ENCODE peak calls at places on chromosome 20, in six cellular contexts. J, C, E, U, X and A are unnamed samples.

GRCh38 chr20:12535770-12536169 is 473.0 kb upstream of the SPTLC3 start:
- DNase-seq in J (no peak), C (no peak), E (no peak), U (no peak), X (no peak), A (no peak)

GRCh38 chr20:49984426-49985153 is 1.8 kb downstream of the SNAI1 start:
- DNase-seq in J (no peak), C (no peak), E (no peak), U (peak), X (no peak), A (no peak)

GRCh38 chr20:48292806-48293205 is 507.5 kb upstream of the SULF2 start:
- DNase-seq in J (no peak), C (no peak), E (no peak), U (no peak), X (no peak), A (no peak)

GRCh38 chr20:42097741-42098140 is 479.6 kb upstream of the CHD6 start:
- DNase-seq in J (no peak), C (no peak), E (no peak), U (no peak), X (no peak), A (no peak)

GRCh38 chr20:6381887-6382286 is 259.1 kb upstream of the FERMT1 start:
- DNase-seq in J (no peak), C (no peak), E (no peak), U (no peak), X (peak), A (no peak)

GRCh38 chr20:49630396-49630951 is 62.5 kb upstream of the PTGIS start:
- DNase-seq in J (no peak), C (no peak), E (no peak), U (no peak), X (no peak), A (peak)

GRCh38 chr20:58691405-58691772 is 1.2 kb upstream of the NPEPL1 start:
- DNase-seq in J (no peak), C (no peak), E (no peak), U (no peak), X (no peak), A (no peak)

GRCh38 chr20:2385026-2385425 is 4.3 kb downstream of the TGM6 start:
- DNase-seq in J (no peak), C (no peak), E (no peak), U (no peak), X (no peak), A (no peak)

GRCh38 chr20:5215592-5216304 is 88.9 kb downstream of the CDS2 start:
- DNase-seq in J (no peak), C (no peak), E (no peak), U (no peak), X (no peak), A (no peak)

GRCh38 chr20:3160418-3160817 is 753 bp upstream of the FASTKD5 start:
- DNase-seq in J (no peak), C (no peak), E (no peak), U (no peak), X (no peak), A (no peak)

GRCh38 chr20:1983311-1983710 is 10.5 kb downstream of the PDYN start:
- DNase-seq in J (no peak), C (no peak), E (no peak), U (no peak), X (no peak), A (no peak)

GRCh38 chr20:25285091-25285647 is 37.3 kb downstream of the PYGB start:
- DNase-seq in J (peak), C (no peak), E (peak), U (no peak), X (no peak), A (no peak)

GRCh38 chr20:46359233-46359751 is 47.1 kb downstream of the ELMO2 start:
- DNase-seq in J (no peak), C (no peak), E (peak), U (no peak), X (no peak), A (peak)

GRCh38 chr20:51532577-51533191 is 9.8 kb downstream of the NFATC2 start:
- DNase-seq in J (peak), C (no peak), E (no peak), U (peak), X (no peak), A (no peak)

GRCh38 chr20:15544727-15545126 is 1028.5 kb downstream of the KIF16B start:
- DNase-seq in J (no peak), C (no peak), E (no peak), U (no peak), X (no peak), A (no peak)

GRCh38 chr20:54340667-54341081 is 132.8 kb downstream of the PFDN4 start:
- DNase-seq in J (no peak), C (no peak), E (no peak), U (no peak), X (no peak), A (no peak)

GRCh38 chr20:11056414-11056813 is 382.6 kb upstream of the JAG1 start:
- DNase-seq in J (no peak), C (no peak), E (no peak), U (no peak), X (no peak), A (no peak)

GRCh38 chr20:4299773-4300172 is 284.4 kb upstream of the RNF24 start:
- DNase-seq in J (no peak), C (no peak), E (no peak), U (no peak), X (no peak), A (no peak)

GRCh38 chr20:51412991-51413471 is 129.5 kb downstream of the NFATC2 start:
- DNase-seq in J (no peak), C (no peak), E (peak), U (no peak), X (peak), A (no peak)

GRCh38 chr20:59771506-59772372 is 161.7 kb downstream of the SYCP2 start:
- DNase-seq in J (no peak), C (no peak), E (peak), U (no peak), X (no peak), A (no peak)

GRCh38 chr20:1555952-1556351 is 1.6 kb downstream of the SIRPD start:
- DNase-seq in J (no peak), C (no peak), E (no peak), U (no peak), X (no peak), A (no peak)

GRCh38 chr20:43691928-43692524 is 25.1 kb downstream of the MYBL2 start:
- DNase-seq in J (no peak), C (peak), E (peak), U (peak), X (peak), A (peak)

GRCh38 chr20:9354579-9354978 is 159.8 kb upstream of the LAMP5 start:
- DNase-seq in J (no peak), C (no peak), E (no peak), U (no peak), X (no peak), A (no peak)

GRCh38 chr20:14986656-14987055 is 649.2 kb upstream of the FLRT3 start:
- DNase-seq in J (no peak), C (no peak), E (no peak), U (no peak), X (no peak), A (no peak)

GRCh38 chr20:5945963-5946362 is 4.4 kb downstream of the TRMT6 start:
- DNase-seq in J (no peak), C (no peak), E (no peak), U (peak), X (no peak), A (no peak)

GRCh38 chr20:6765469-6766058 is 1.9 kb upstream of the BMP2 start:
- DNase-seq in J (no peak), C (peak), E (no peak), U (peak), X (peak), A (no peak)

GRCh38 chr20:2869381-2869780 is 3.9 kb upstream of the PTPRA start:
- DNase-seq in J (no peak), C (no peak), E (no peak), U (no peak), X (no peak), A (no peak)

GRCh38 chr20:54995553-54995952 is 520.2 kb downstream of the DOK5 start:
- DNase-seq in J (no peak), C (no peak), E (no peak), U (no peak), X (no peak), A (no peak)

GRCh38 chr20:37776049-37776448 is 82.2 kb downstream of the CTNNBL1 start:
- DNase-seq in J (no peak), C (no peak), E (no peak), U (no peak), X (no peak), A (no peak)

GRCh38 chr20:49501917-49502316 is 19.4 kb upstream of the KCNB1 start:
- DNase-seq in J (no peak), C (no peak), E (no peak), U (no peak), X (peak), A (no peak)

GRCh38 chr20:59223750-59224149 is 60.1 kb downstream of the ZNF831 start:
- DNase-seq in J (no peak), C (no peak), E (no peak), U (no peak), X (no peak), A (no peak)

GRCh38 chr20:18144541-18145099 is 7.0 kb downstream of the KAT14 start:
- DNase-seq in J (no peak), C (no peak), E (no peak), U (peak), X (peak), A (no peak)

GRCh38 chr20:24746351-24746685 is 202.8 kb upstream of the CST7 start:
- DNase-seq in J (no peak), C (peak), E (no peak), U (peak), X (no peak), A (no peak)

GRCh38 chr20:46903256-46903655 is 8.6 kb downstream of the EYA2 start:
- DNase-seq in J (no peak), C (no peak), E (no peak), U (no peak), X (no peak), A (no peak)

GRCh38 chr20:62980380-62980960 is 26.3 kb downstream of the BHLHE23 start:
- DNase-seq in J (no peak), C (no peak), E (no peak), U (no peak), X (no peak), A (no peak)

GRCh38 chr20:62367483-62368302 is 581 bp upstream of the LAMA5 start:
- DNase-seq in J (no peak), C (no peak), E (no peak), U (peak), X (peak), A (no peak)

GRCh38 chr20:23147647-23147963 is 61.5 kb upstream of the CD93 start:
- DNase-seq in J (no peak), C (no peak), E (no peak), U (no peak), X (no peak), A (no peak)
- TF ChIP-seq CTCF in J (no peak), C (no peak), E (no peak), U (no peak), X (no peak), A (no peak)

DNA sequence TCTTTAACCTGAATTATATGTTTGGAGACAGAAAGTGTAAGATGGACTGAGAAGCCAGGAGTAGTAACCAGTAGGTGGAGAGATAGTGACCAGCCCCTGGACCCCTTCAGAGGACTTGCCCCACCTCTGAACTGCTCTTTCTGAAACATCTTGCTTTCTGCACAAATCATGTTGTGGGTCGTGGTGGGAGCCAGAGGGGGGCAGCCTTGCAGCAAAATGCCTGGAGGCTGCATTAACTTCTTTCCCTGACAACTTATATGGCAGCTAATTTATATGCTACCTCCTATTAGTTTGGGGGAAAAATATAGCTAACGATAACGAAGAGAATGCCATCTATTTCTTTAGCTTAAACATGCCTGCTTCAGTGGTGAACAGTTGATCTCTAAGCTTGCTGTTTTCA is 859.8 kb downstream of the MAFB start:
- DNase-seq in J (no peak), C (no peak), E (no peak), U (no peak), X (no peak), A (no peak)
- TF ChIP-seq CTCF in J (peak), C (no peak), E (no peak), U (no peak), X (no peak), A (peak)

GRCh38 chr20:35994994-35995453 is 26.6 kb downstream of the CNBD2 start:
- DNase-seq in J (peak), C (peak), E (peak), U (peak), X (peak), A (peak)
- TF ChIP-seq CTCF in J (peak), C (peak), E (peak), U (peak), X (peak), A (peak)

GRCh38 chr20:34829191-34829590 is 3.7 kb upstream of the NCOA6 start:
- DNase-seq in J (no peak), C (no peak), E (no peak), U (no peak), X (no peak), A (no peak)
- TF ChIP-seq CTCF in J (no peak), C (no peak), E (no peak), U (peak), X (no peak), A (no peak)